ENCODE peak calls at places on chromosomes 12 and 14, in four cellular contexts. One of them, this sample, is unnamed.

GRCh38 chr12:7716391-7716790 is 5.2 kb downstream of the DPPA3 start:
- DNase-seq in K562: peak
- DNase-seq in HEK293T: peak
- DNase-seq in HepG2: peak
- DNase-seq in this sample: no peak

GRCh38 chr12:75750950-75751349 is 239.5 kb upstream of the KRR1 start:
- DNase-seq in K562: no peak
- DNase-seq in HEK293T: no peak
- DNase-seq in HepG2: peak
- DNase-seq in this sample: no peak

GRCh38 chr12:120536064-120536791 is 2.1 kb downstream of the RNF10 start:
- DNase-seq in K562: no peak
- DNase-seq in HEK293T: no peak
- DNase-seq in HepG2: peak
- DNase-seq in this sample: no peak

GRCh38 chr14:91858536-91859275 is 8.6 kb downstream of the TC2N start:
- DNase-seq in K562: peak
- DNase-seq in HEK293T: no peak
- DNase-seq in HepG2: peak
- DNase-seq in this sample: no peak

GRCh38 chr12:87185367-87185766 is 843.8 kb downstream of the C12orf50 start:
- DNase-seq in K562: no peak
- DNase-seq in HEK293T: no peak
- DNase-seq in HepG2: no peak
- DNase-seq in this sample: no peak

GRCh38 chr12:92603741-92604432 is 98.9 kb upstream of the PLEKHG7 start:
- DNase-seq in K562: no peak
- DNase-seq in HEK293T: no peak
- DNase-seq in HepG2: no peak
- DNase-seq in this sample: no peak

GRCh38 chr14:24891987-24892729 is 157.8 kb downstream of the STXBP6 start:
- DNase-seq in K562: no peak
- DNase-seq in HEK293T: no peak
- DNase-seq in HepG2: no peak
- DNase-seq in this sample: no peak

GRCh38 chr12:66965613-66966012 is 286.7 kb upstream of the GRIP1 start:
- DNase-seq in K562: no peak
- DNase-seq in HEK293T: no peak
- DNase-seq in HepG2: no peak
- DNase-seq in this sample: no peak

GRCh38 chr12:50085615-50085928 is 430 bp downstream of the SMARCD1 start:
- DNase-seq in K562: no peak
- DNase-seq in HEK293T: no peak
- DNase-seq in HepG2: no peak
- DNase-seq in this sample: peak

GRCh38 chr12:34126239-34126641 is 103.9 kb downstream of the ALG10 start:
- DNase-seq in K562: no peak
- DNase-seq in HEK293T: no peak
- DNase-seq in HepG2: peak
- DNase-seq in this sample: no peak
- TF ChIP-seq FOXK2 in K562: no peak
- TF ChIP-seq FOXK2 in HEK293T: no peak
- TF ChIP-seq FOXK2 in HepG2: no peak
- TF ChIP-seq FOXK2 in this sample: no peak

GRCh38 chr12:105018001-105018400 is 31.9 kb downstream of the NOPCHAP1 start:
- DNase-seq in K562: no peak
- DNase-seq in HEK293T: no peak
- DNase-seq in HepG2: no peak
- DNase-seq in this sample: no peak

GRCh38 chr12:105020241-105020962 is 34.3 kb downstream of the NOPCHAP1 start:
- DNase-seq in K562: no peak
- DNase-seq in HEK293T: no peak
- DNase-seq in HepG2: no peak
- DNase-seq in this sample: no peak

GRCh38 chr12:105018761-105019160 is 32.6 kb downstream of the NOPCHAP1 start:
- DNase-seq in K562: no peak
- DNase-seq in HEK293T: no peak
- DNase-seq in HepG2: no peak
- DNase-seq in this sample: no peak

GRCh38 chr12:105013892-105014291 is 27.8 kb downstream of the NOPCHAP1 start:
- DNase-seq in K562: no peak
- DNase-seq in HEK293T: peak
- DNase-seq in HepG2: no peak
- DNase-seq in this sample: no peak

DNA sequence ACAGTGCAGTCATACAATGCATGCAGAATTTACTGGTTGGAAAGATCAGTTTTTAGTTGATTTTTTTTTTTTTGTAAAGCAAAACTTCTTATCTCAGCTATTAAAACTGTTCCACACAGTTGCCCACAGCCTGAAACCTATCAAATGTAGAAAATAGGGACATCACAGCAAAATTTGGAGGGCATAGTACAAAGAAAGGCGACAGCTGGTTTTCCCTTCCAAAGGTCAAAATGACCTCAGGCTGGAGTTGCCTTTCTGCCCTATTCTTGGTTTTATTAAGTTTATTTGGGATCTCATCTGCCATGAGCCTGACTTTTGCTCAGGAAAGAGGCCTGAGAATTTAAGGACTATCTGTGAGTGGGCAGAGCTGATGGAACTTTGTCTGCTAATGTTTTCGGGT is 28.5 kb downstream of the NOPCHAP1 start:
- DNase-seq in K562: no peak
- DNase-seq in HEK293T: no peak
- DNase-seq in HepG2: no peak
- DNase-seq in this sample: no peak
- TF ChIP-seq FOXK2 in K562: no peak
- TF ChIP-seq FOXK2 in HEK293T: no peak
- TF ChIP-seq FOXK2 in HepG2: no peak
- TF ChIP-seq FOXK2 in this sample: no peak

GRCh38 chr12:19970116-19970515 is 398.2 kb upstream of the PDE3A start:
- DNase-seq in K562: no peak
- DNase-seq in HEK293T: no peak
- DNase-seq in HepG2: no peak
- DNase-seq in this sample: no peak
- TF ChIP-seq FOXK2 in K562: no peak
- TF ChIP-seq FOXK2 in HEK293T: no peak
- TF ChIP-seq FOXK2 in HepG2: no peak
- TF ChIP-seq FOXK2 in this sample: no peak

DNA sequence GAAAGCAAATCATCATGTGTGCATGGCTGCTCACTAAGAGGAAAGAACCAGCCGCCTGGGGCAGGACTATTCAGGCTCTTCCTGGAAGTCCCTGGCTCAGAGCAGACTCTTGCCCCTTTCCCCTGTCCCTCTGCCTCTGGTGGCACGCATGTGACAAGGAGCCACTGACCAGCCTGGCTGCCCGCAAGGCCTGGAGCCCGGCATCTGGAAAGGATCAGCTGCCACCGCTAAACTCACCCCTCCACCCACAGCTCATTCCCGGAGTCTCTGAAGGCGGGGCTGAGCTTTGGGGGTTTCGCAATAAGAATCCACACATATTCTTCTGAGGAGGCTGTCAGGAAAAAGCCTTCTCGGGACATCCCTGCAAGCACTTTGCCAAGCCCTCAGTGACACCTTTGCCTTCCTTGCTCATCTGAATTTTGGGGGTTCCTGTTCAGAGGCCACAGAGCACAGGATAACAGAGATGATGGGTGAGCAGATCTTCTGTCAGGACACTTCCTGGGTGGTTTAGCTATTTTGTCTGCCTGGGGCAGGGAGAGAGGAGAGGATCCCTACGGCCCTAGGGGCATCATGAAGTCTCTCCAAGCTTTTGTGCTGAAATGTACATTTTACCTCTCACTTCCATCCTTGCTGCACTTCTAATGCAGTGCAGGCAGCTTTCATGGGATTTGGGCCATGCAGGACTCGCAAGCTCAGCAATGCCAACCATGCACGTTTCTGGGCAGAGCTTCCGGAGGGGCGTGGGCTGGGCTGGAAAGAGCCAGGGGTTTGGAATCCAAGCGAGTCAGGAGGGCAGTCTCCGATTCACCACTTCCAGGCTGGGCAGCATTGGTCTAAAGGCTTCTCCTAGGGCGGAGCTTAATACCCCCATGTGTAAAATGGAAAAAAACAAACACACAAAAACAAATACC is 124.8 kb upstream of the MAP1LC3B2 start:
- DNase-seq in K562: peak
- DNase-seq in HEK293T: no peak
- DNase-seq in HepG2: no peak
- DNase-seq in this sample: no peak
- TF ChIP-seq FOXK2 in K562: no peak
- TF ChIP-seq FOXK2 in HEK293T: no peak
- TF ChIP-seq FOXK2 in HepG2: no peak
- TF ChIP-seq FOXK2 in this sample: no peak

DNA sequence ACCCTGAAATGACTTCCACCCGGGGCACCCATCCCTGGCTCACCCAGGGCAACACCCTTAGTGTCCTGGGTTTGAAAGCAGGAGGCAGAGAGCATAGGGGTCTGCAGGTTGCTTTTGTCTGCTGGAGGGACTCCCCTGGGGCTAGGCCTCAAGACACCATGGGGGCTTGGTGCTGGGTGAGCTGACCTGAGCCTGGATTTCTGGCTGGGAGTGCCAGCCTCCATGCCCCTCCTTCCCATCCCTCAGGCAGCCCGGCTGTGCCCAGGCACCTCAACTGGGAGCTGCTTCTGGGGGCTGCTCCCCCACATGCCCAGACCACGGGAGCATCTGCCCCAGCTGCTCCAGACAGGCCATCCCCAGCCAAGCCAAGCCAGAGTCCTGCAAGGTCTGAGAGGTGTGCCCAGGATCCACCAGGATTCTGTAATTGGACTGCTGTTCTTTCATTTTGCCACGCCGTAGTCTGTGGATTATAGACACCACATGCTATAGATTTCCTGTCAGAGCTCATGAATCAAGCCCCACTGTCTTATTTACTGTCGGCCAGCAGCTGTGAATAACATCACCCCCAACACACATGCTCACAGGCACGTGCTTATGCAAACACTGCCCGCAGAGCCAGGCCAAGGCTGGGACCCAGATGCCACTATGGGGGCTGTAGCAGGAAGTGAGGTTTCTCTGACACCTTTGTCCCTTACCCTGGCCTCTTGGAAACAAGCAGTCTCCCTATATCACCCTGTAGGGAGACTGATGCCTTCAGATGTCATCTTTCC is 29.4 kb upstream of the ESRRB start:
- DNase-seq in K562: no peak
- DNase-seq in HEK293T: no peak
- DNase-seq in HepG2: peak
- DNase-seq in this sample: peak
- TF ChIP-seq FOXK2 in K562: no peak
- TF ChIP-seq FOXK2 in HEK293T: no peak
- TF ChIP-seq FOXK2 in HepG2: no peak
- TF ChIP-seq FOXK2 in this sample: no peak

GRCh38 chr12:52184813-52185212 is 7.0 kb downstream of the KRT80 start:
- DNase-seq in K562: no peak
- DNase-seq in HEK293T: no peak
- DNase-seq in HepG2: no peak
- DNase-seq in this sample: no peak
- TF ChIP-seq FOXK2 in K562: no peak
- TF ChIP-seq FOXK2 in HEK293T: no peak
- TF ChIP-seq FOXK2 in HepG2: no peak
- TF ChIP-seq FOXK2 in this sample: no peak

DNA sequence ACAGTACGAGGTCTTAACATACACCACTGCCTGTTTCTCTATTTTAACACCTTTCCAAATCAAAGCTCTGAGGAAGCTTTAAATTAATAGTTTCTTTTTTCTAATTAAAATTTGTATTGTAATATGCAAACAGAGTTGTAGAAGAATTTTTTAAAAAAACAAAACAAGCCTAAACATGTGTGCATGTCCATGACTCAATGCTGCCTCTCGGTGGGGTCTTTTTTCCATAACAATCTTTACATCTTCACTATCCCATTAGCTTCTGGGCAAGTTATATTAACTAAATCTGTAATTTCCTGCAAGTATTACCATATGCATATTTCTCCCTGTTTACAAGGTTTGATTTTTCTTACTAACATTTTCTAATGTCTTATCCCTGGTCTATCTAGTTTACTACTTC is 143.9 kb upstream of the NAV3 start:
- DNase-seq in K562: no peak
- DNase-seq in HEK293T: no peak
- DNase-seq in HepG2: no peak
- DNase-seq in this sample: no peak
- TF ChIP-seq FOXK2 in K562: no peak
- TF ChIP-seq FOXK2 in HEK293T: no peak
- TF ChIP-seq FOXK2 in HepG2: no peak
- TF ChIP-seq FOXK2 in this sample: no peak

DNA sequence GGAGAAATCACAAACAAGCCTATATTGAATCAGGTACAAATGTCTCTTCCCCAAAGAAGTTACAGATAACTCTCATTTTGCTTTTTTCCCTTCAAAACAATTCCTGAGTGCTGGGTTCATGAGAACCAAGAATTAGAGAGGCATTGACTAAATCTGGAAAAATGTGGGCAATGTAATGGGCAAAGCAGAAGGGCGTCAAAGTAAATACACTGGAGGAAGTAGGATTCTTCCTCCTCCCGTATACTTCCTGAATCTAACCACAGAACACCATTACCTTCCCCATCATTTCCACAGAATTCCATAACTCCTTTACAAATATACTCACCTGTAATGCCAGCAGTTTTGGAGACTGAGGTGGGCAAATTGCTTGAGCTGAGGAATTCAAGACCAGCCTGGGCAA is 3.0 kb upstream of the RBMS2 start:
- DNase-seq in K562: no peak
- DNase-seq in HEK293T: no peak
- DNase-seq in HepG2: peak
- DNase-seq in this sample: no peak
- TF ChIP-seq FOXK2 in K562: no peak
- TF ChIP-seq FOXK2 in HEK293T: no peak
- TF ChIP-seq FOXK2 in HepG2: no peak
- TF ChIP-seq FOXK2 in this sample: no peak

This sample was measured in GM12878.